ENCODE peak calls at places on chromosomes 2 and 18, in four cellular contexts. One of them, this sample, is unnamed.

GRCh38 chr2:26640781-26641564 is at the start of gene CIB4:
- DNase-seq in hepatocyte: no peak
- DNase-seq in OCI-LY7: no peak
- DNase-seq in K562: no peak
- DNase-seq in this sample: no peak

GRCh38 chr2:125516496-125517109 is 1139.4 kb upstream of the GYPC start:
- DNase-seq in hepatocyte: peak; percentile 37
- DNase-seq in OCI-LY7: peak; percentile 40
- DNase-seq in K562: peak; percentile 39
- DNase-seq in this sample: peak; percentile 8

GRCh38 chr18:11154369-11154982 is 5.1 kb upstream of the PIEZO2 start:
- DNase-seq in hepatocyte: peak; percentile 62
- DNase-seq in OCI-LY7: peak; percentile 60
- DNase-seq in K562: peak; percentile 22
- DNase-seq in this sample: no peak

GRCh38 chr18:13302611-13303267 is 84.2 kb downstream of the LDLRAD4 start:
- DNase-seq in hepatocyte: no peak
- DNase-seq in OCI-LY7: no peak
- DNase-seq in K562: no peak
- DNase-seq in this sample: no peak

GRCh38 chr2:135620223-135620622 is 88.9 kb downstream of the R3HDM1 start:
- DNase-seq in hepatocyte: no peak
- DNase-seq in OCI-LY7: no peak
- DNase-seq in K562: no peak
- DNase-seq in this sample: no peak

GRCh38 chr2:29469961-29470360 is 354.7 kb downstream of the CLIP4 start:
- DNase-seq in hepatocyte: no peak
- DNase-seq in OCI-LY7: no peak
- DNase-seq in K562: no peak
- DNase-seq in this sample: no peak

GRCh38 chr2:60386436-60386835 is 167.0 kb downstream of the BCL11A start:
- DNase-seq in hepatocyte: no peak
- DNase-seq in OCI-LY7: no peak
- DNase-seq in K562: no peak
- DNase-seq in this sample: no peak

GRCh38 chr2:238644095-238645081 is 203.5 kb upstream of the TWIST2 start:
- DNase-seq in hepatocyte: peak; percentile 49
- DNase-seq in OCI-LY7: no peak
- DNase-seq in K562: no peak
- DNase-seq in this sample: peak; percentile 49

GRCh38 chr2:202831241-202831997 is 40.1 kb downstream of the ICA1L start:
- DNase-seq in hepatocyte: peak; percentile 44
- DNase-seq in OCI-LY7: peak; percentile 69
- DNase-seq in K562: peak; percentile 62
- DNase-seq in this sample: peak; percentile 78

GRCh38 chr2:95278051-95278471 is 3.8 kb downstream of the PROM2 start:
- DNase-seq in hepatocyte: no peak
- DNase-seq in OCI-LY7: no peak
- DNase-seq in K562: no peak
- DNase-seq in this sample: no peak

GRCh38 chr2:184261818-184262217 is 336.5 kb upstream of the ZNF804A start:
- DNase-seq in hepatocyte: no peak
- DNase-seq in OCI-LY7: no peak
- DNase-seq in K562: no peak
- DNase-seq in this sample: no peak

GRCh38 chr2:62205554-62205953 is 9.6 kb downstream of the B3GNT2 start:
- DNase-seq in hepatocyte: no peak
- DNase-seq in OCI-LY7: no peak
- DNase-seq in K562: no peak
- DNase-seq in this sample: no peak

GRCh38 chr2:235951980-235952379 is 216.2 kb downstream of the GBX2 start:
- DNase-seq in hepatocyte: no peak
- DNase-seq in OCI-LY7: no peak
- DNase-seq in K562: no peak
- DNase-seq in this sample: peak; percentile 70

GRCh38 chr2:17594533-17595391 is 54.3 kb downstream of the VSNL1 start:
- DNase-seq in hepatocyte: no peak
- DNase-seq in OCI-LY7: no peak
- DNase-seq in K562: no peak
- DNase-seq in this sample: no peak

GRCh38 chr2:220455389-220455788 is 828.0 kb downstream of the SLC4A3 start:
- DNase-seq in hepatocyte: peak; percentile 44
- DNase-seq in OCI-LY7: no peak
- DNase-seq in K562: no peak
- DNase-seq in this sample: no peak

GRCh38 chr2:220465700-220466099 is 838.3 kb downstream of the SLC4A3 start:
- DNase-seq in hepatocyte: no peak
- DNase-seq in OCI-LY7: no peak
- DNase-seq in K562: no peak
- DNase-seq in this sample: no peak

GRCh38 chr2:220458051-220458450 is 830.6 kb downstream of the SLC4A3 start:
- DNase-seq in hepatocyte: no peak
- DNase-seq in OCI-LY7: no peak
- DNase-seq in K562: no peak
- DNase-seq in this sample: no peak

GRCh38 chr2:220463876-220464275 is 836.4 kb downstream of the SLC4A3 start:
- DNase-seq in hepatocyte: no peak
- DNase-seq in OCI-LY7: no peak
- DNase-seq in K562: no peak
- DNase-seq in this sample: no peak

DNA sequence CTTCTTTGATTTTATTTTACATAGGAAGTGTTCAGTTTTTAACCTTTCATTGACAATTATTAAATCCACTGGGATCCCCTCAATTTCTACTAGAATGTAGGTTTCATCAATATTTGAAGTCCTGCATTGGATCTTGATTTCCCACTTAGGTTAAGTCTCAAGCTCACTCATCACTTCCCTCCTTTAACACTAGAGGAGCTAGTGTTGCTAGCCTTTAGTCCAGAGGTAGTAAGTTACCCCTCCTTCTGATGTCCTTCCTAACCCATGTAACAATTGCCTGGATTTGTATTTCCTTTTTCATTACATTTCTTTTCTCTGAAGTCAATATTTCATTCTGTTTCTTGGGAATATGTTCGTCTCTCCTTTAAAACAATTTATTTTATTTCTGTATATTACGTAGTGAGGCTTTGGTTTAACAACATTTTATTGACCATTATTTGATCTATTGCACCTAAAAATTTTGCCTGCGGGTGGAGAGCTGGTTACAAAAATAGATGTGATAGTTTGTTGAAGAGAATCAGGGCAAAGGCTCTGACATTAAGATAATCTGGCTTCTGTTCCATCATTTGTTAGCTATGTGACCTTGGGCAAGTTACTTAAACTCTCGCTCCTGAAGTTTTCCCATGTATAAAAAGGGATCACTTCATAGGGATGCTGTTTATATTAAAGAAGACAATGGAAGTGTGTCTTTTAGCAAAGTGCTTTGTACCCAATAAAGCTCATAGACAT is 833.0 kb downstream of the SLC4A3 start:
- DNase-seq in hepatocyte: no peak
- DNase-seq in OCI-LY7: peak; percentile 1
- DNase-seq in K562: no peak
- DNase-seq in this sample: no peak
- TF ChIP-seq CTCF in hepatocyte: peak; percentile 4
- TF ChIP-seq CTCF in OCI-LY7: peak; percentile 52
- TF ChIP-seq CTCF in K562: no peak
- TF ChIP-seq CTCF in this sample: no peak

GRCh38 chr18:79395761-79396404 is at the start of gene NFATC1:
- DNase-seq in hepatocyte: peak; percentile 86
- DNase-seq in OCI-LY7: peak; percentile 61
- DNase-seq in K562: peak; percentile 79
- DNase-seq in this sample: peak; percentile 91

GRCh38 chr18:79393181-79393598 is 2.5 kb upstream of the NFATC1 start:
- DNase-seq in hepatocyte: no peak
- DNase-seq in OCI-LY7: peak; percentile 36
- DNase-seq in K562: no peak
- DNase-seq in this sample: no peak

GRCh38 chr18:79395308-79395640 is 456 bp upstream of the NFATC1 start:
- DNase-seq in hepatocyte: no peak
- DNase-seq in OCI-LY7: no peak
- DNase-seq in K562: no peak
- DNase-seq in this sample: no peak

GRCh38 chr18:79393626-79394401 is 1.9 kb upstream of the NFATC1 start:
- DNase-seq in hepatocyte: peak; percentile 89
- DNase-seq in OCI-LY7: peak; percentile 17
- DNase-seq in K562: peak; percentile 77
- DNase-seq in this sample: peak; percentile 66

DNA sequence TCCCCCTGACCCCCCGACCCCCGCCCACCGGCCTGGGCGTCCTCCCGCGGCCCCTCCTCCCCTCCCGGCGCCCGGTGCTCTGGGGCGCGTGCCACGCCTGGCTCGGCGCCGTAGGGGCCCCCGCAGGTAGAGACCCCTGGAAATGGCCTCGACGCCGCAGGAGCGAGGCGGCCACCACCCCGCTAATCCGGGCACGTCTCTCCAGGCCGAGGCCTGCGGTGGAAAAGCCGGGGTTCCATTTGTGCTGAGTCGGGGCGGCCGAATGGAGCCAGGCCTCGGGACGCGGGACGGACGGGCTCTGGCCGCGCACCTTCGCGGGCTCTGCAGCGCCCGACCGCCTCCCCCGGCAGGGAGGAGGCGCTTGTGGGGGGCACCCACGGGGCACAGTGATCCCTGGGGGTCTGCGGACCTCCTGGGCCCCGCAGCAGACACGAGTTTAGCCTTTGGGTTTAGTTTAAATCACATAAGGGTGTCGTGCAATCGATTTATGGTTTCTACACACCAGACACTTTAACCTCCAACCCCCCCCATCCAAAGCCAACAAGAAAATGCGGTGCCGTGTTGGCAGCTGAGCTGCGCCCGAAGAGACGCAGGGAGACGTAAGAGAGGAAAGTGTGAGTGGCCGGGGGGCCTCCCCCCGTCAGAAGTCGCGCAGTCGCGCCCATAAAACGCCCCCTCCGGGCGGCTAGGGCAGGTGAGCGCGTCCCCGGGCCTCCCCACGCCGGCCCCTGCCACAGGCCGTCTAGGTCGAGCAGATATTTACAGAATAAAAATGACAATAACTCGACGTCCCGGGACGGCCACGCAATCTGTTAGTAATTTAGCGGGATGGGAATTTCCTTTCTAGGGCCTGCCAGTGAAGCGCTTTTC is 1.1 kb upstream of the NFATC1 start:
- DNase-seq in hepatocyte: peak; percentile 64
- DNase-seq in OCI-LY7: peak; percentile 39
- DNase-seq in K562: no peak
- DNase-seq in this sample: peak; percentile 91
- TF ChIP-seq CTCF in hepatocyte: no peak
- TF ChIP-seq CTCF in OCI-LY7: peak; percentile 16
- TF ChIP-seq CTCF in K562: no peak
- TF ChIP-seq CTCF in this sample: no peak

GRCh38 chr18:51588616-51589015 is 391.1 kb upstream of the MEX3C start:
- DNase-seq in hepatocyte: no peak
- DNase-seq in OCI-LY7: no peak
- DNase-seq in K562: no peak
- DNase-seq in this sample: no peak
- TF ChIP-seq CTCF in hepatocyte: no peak
- TF ChIP-seq CTCF in OCI-LY7: no peak
- TF ChIP-seq CTCF in K562: no peak
- TF ChIP-seq CTCF in this sample: no peak

GRCh38 chr2:213934560-213934959 is 476.3 kb upstream of the VWC2L start:
- DNase-seq in hepatocyte: peak; percentile 11
- DNase-seq in OCI-LY7: peak; percentile 54
- DNase-seq in K562: peak; percentile 2
- DNase-seq in this sample: peak; percentile 24
- TF ChIP-seq CTCF in hepatocyte: peak; percentile 30
- TF ChIP-seq CTCF in OCI-LY7: peak; percentile 80
- TF ChIP-seq CTCF in K562: no peak
- TF ChIP-seq CTCF in this sample: peak; percentile 58

GRCh38 chr2:19850056-19850455 is 51.7 kb downstream of the TTC32 start:
- DNase-seq in hepatocyte: no peak
- DNase-seq in OCI-LY7: no peak
- DNase-seq in K562: no peak
- DNase-seq in this sample: no peak

GRCh38 chr2:19848952-19849351 is 52.8 kb downstream of the TTC32 start:
- DNase-seq in hepatocyte: no peak
- DNase-seq in OCI-LY7: no peak
- DNase-seq in K562: no peak
- DNase-seq in this sample: no peak

GRCh38 chr2:19848029-19848750 is 53.6 kb downstream of the TTC32 start:
- DNase-seq in hepatocyte: no peak
- DNase-seq in OCI-LY7: no peak
- DNase-seq in K562: no peak
- DNase-seq in this sample: no peak

GRCh38 chr2:19850526-19851050 is 51.2 kb downstream of the TTC32 start:
- DNase-seq in hepatocyte: no peak
- DNase-seq in OCI-LY7: no peak
- DNase-seq in K562: no peak
- DNase-seq in this sample: no peak

GRCh38 chr2:19851116-19851515 is 50.7 kb downstream of the TTC32 start:
- DNase-seq in hepatocyte: no peak
- DNase-seq in OCI-LY7: no peak
- DNase-seq in K562: no peak
- DNase-seq in this sample: no peak
- TF ChIP-seq CTCF in hepatocyte: no peak
- TF ChIP-seq CTCF in OCI-LY7: no peak
- TF ChIP-seq CTCF in K562: no peak
- TF ChIP-seq CTCF in this sample: no peak

GRCh38 chr2:133249362-133249761 is 318.9 kb downstream of the NCKAP5 start:
- DNase-seq in hepatocyte: no peak
- DNase-seq in OCI-LY7: no peak
- DNase-seq in K562: no peak
- DNase-seq in this sample: no peak

GRCh38 chr2:133248264-133248663 is 320.0 kb downstream of the NCKAP5 start:
- DNase-seq in hepatocyte: no peak
- DNase-seq in OCI-LY7: no peak
- DNase-seq in K562: no peak
- DNase-seq in this sample: no peak

GRCh38 chr2:133252770-133253355 is 315.4 kb downstream of the NCKAP5 start:
- DNase-seq in hepatocyte: no peak
- DNase-seq in OCI-LY7: no peak
- DNase-seq in K562: no peak
- DNase-seq in this sample: no peak

GRCh38 chr2:133247613-133248012 is 320.6 kb downstream of the NCKAP5 start:
- DNase-seq in hepatocyte: no peak
- DNase-seq in OCI-LY7: peak; percentile 61
- DNase-seq in K562: no peak
- DNase-seq in this sample: no peak
- TF ChIP-seq CTCF in hepatocyte: no peak
- TF ChIP-seq CTCF in OCI-LY7: no peak
- TF ChIP-seq CTCF in K562: no peak
- TF ChIP-seq CTCF in this sample: no peak

This sample was measured in activated CD8-positive, alpha-beta T cell treated with anti-CD3 and anti-CD28 coated beads for 36 hours.